ENCODE peak calls at places on chromosomes 4 and X, in six cellular contexts. One of them, this sample, is unnamed.

GRCh38 chrX:20988118-20988517 is 386.1 kb upstream of the CNKSR2 start:
- DNase-seq in NCI-H345: no peak
- DNase-seq in epithelial cell of esophagus: peak; percentile 37
- DNase-seq in ovary: no peak
- DNase-seq in stimulated activated naive CD8-positive, alpha-beta T cell treated with anti-CD3 and anti-CD28 coated beads, Interleukin-15, Interleukin-2, amounts not matched to agents 100 U/mL and 50 U/mL, for 24 hours: no peak
- DNase-seq in AG20443: no peak
- DNase-seq in this sample: no peak

GRCh38 chrX:672931-673330 is 42.3 kb downstream of the SHOX start:
- DNase-seq in epithelial cell of esophagus: no peak
- DNase-seq in AG20443: no peak
- DNase-seq in NCI-H345: no peak
- DNase-seq in ovary: no peak
- DNase-seq in stimulated activated naive CD8-positive, alpha-beta T cell treated with anti-CD3 and anti-CD28 coated beads, Interleukin-15, Interleukin-2, amounts not matched to agents 100 U/mL and 50 U/mL, for 24 hours: no peak
- DNase-seq in this sample: no peak

GRCh38 chrX:16666541-16666940 is 16.6 kb downstream of the S100G start:
- DNase-seq in ovary: no peak
- DNase-seq in epithelial cell of esophagus: no peak
- DNase-seq in AG20443: peak; percentile 44
- DNase-seq in stimulated activated naive CD8-positive, alpha-beta T cell treated with anti-CD3 and anti-CD28 coated beads, Interleukin-15, Interleukin-2, amounts not matched to agents 100 U/mL and 50 U/mL, for 24 hours: no peak
- DNase-seq in NCI-H345: no peak
- DNase-seq in this sample: no peak

GRCh38 chrX:37320541-37321203 is 28.5 kb upstream of the PRRG1 start:
- DNase-seq in AG20443: no peak
- DNase-seq in epithelial cell of esophagus: no peak
- DNase-seq in stimulated activated naive CD8-positive, alpha-beta T cell treated with anti-CD3 and anti-CD28 coated beads, Interleukin-15, Interleukin-2, amounts not matched to agents 100 U/mL and 50 U/mL, for 24 hours: no peak
- DNase-seq in ovary: no peak
- DNase-seq in NCI-H345: no peak
- DNase-seq in this sample: no peak

GRCh38 chr4:78566834-78567501 is 15.4 kb downstream of the ANXA3 start:
- DNase-seq in stimulated activated naive CD8-positive, alpha-beta T cell treated with anti-CD3 and anti-CD28 coated beads, Interleukin-15, Interleukin-2, amounts not matched to agents 100 U/mL and 50 U/mL, for 24 hours: no peak
- DNase-seq in NCI-H345: no peak
- DNase-seq in AG20443: no peak
- DNase-seq in epithelial cell of esophagus: no peak
- DNase-seq in ovary: no peak
- DNase-seq in this sample: no peak

GRCh38 chr4:151674804-151675290 is 86.0 kb downstream of the GATB start:
- DNase-seq in stimulated activated naive CD8-positive, alpha-beta T cell treated with anti-CD3 and anti-CD28 coated beads, Interleukin-15, Interleukin-2, amounts not matched to agents 100 U/mL and 50 U/mL, for 24 hours: no peak
- DNase-seq in epithelial cell of esophagus: peak; percentile 91
- DNase-seq in ovary: peak; percentile 80
- DNase-seq in NCI-H345: no peak
- DNase-seq in AG20443: peak; percentile 68
- DNase-seq in this sample: no peak

GRCh38 chr4:74284074-74284473 is 24.2 kb upstream of the EPGN start:
- DNase-seq in AG20443: peak; percentile 28
- DNase-seq in NCI-H345: no peak
- DNase-seq in epithelial cell of esophagus: peak; percentile 54
- DNase-seq in stimulated activated naive CD8-positive, alpha-beta T cell treated with anti-CD3 and anti-CD28 coated beads, Interleukin-15, Interleukin-2, amounts not matched to agents 100 U/mL and 50 U/mL, for 24 hours: no peak
- DNase-seq in ovary: no peak
- DNase-seq in this sample: no peak

GRCh38 chrX:74421181-74422028 is at the start of gene SLC16A2:
- DNase-seq in ovary: peak; percentile 73
- DNase-seq in AG20443: peak; percentile 70
- DNase-seq in NCI-H345: peak; percentile 47
- DNase-seq in stimulated activated naive CD8-positive, alpha-beta T cell treated with anti-CD3 and anti-CD28 coated beads, Interleukin-15, Interleukin-2, amounts not matched to agents 100 U/mL and 50 U/mL, for 24 hours: peak; percentile 38
- DNase-seq in epithelial cell of esophagus: peak; percentile 68
- DNase-seq in this sample: peak; percentile 81

GRCh38 chr4:166538491-166539005 is 665.5 kb downstream of the TLL1 start:
- DNase-seq in NCI-H345: no peak
- DNase-seq in epithelial cell of esophagus: peak; percentile 9
- DNase-seq in AG20443: no peak
- DNase-seq in ovary: no peak
- DNase-seq in stimulated activated naive CD8-positive, alpha-beta T cell treated with anti-CD3 and anti-CD28 coated beads, Interleukin-15, Interleukin-2, amounts not matched to agents 100 U/mL and 50 U/mL, for 24 hours: no peak
- DNase-seq in this sample: no peak

GRCh38 chr4:24470681-24471622 is 113.4 kb downstream of the DHX15 start:
- DNase-seq in epithelial cell of esophagus: peak; percentile 32
- DNase-seq in ovary: peak; percentile 60
- DNase-seq in stimulated activated naive CD8-positive, alpha-beta T cell treated with anti-CD3 and anti-CD28 coated beads, Interleukin-15, Interleukin-2, amounts not matched to agents 100 U/mL and 50 U/mL, for 24 hours: peak; percentile 26
- DNase-seq in NCI-H345: peak; percentile 38
- DNase-seq in AG20443: peak; percentile 62
- DNase-seq in this sample: no peak

GRCh38 chr4:86233681-86234080 is 126.2 kb downstream of the MAPK10 start:
- DNase-seq in ovary: no peak
- DNase-seq in stimulated activated naive CD8-positive, alpha-beta T cell treated with anti-CD3 and anti-CD28 coated beads, Interleukin-15, Interleukin-2, amounts not matched to agents 100 U/mL and 50 U/mL, for 24 hours: no peak
- DNase-seq in epithelial cell of esophagus: peak; percentile 73
- DNase-seq in AG20443: peak; percentile 55
- DNase-seq in NCI-H345: no peak
- DNase-seq in this sample: no peak

GRCh38 chr4:8238515-8239053 is 31.0 kb upstream of the HTRA3 start:
- DNase-seq in ovary: no peak
- DNase-seq in epithelial cell of esophagus: no peak
- DNase-seq in stimulated activated naive CD8-positive, alpha-beta T cell treated with anti-CD3 and anti-CD28 coated beads, Interleukin-15, Interleukin-2, amounts not matched to agents 100 U/mL and 50 U/mL, for 24 hours: no peak
- DNase-seq in AG20443: peak; percentile 54
- DNase-seq in NCI-H345: peak; percentile 21
- DNase-seq in this sample: no peak

GRCh38 chr4:6633091-6633906 is 7.2 kb upstream of the MRFAP1 start:
- DNase-seq in stimulated activated naive CD8-positive, alpha-beta T cell treated with anti-CD3 and anti-CD28 coated beads, Interleukin-15, Interleukin-2, amounts not matched to agents 100 U/mL and 50 U/mL, for 24 hours: no peak
- DNase-seq in AG20443: no peak
- DNase-seq in NCI-H345: peak; percentile 53
- DNase-seq in ovary: no peak
- DNase-seq in epithelial cell of esophagus: peak; percentile 65
- DNase-seq in this sample: no peak

GRCh38 chr4:151627491-151627890 is 133.3 kb downstream of the GATB start:
- DNase-seq in ovary: no peak
- DNase-seq in stimulated activated naive CD8-positive, alpha-beta T cell treated with anti-CD3 and anti-CD28 coated beads, Interleukin-15, Interleukin-2, amounts not matched to agents 100 U/mL and 50 U/mL, for 24 hours: no peak
- DNase-seq in epithelial cell of esophagus: peak; percentile 63
- DNase-seq in AG20443: peak; percentile 22
- DNase-seq in NCI-H345: no peak
- DNase-seq in this sample: no peak

GRCh38 chr4:138938371-138938699 is 77.2 kb upstream of the NOCT start:
- DNase-seq in ovary: no peak
- DNase-seq in stimulated activated naive CD8-positive, alpha-beta T cell treated with anti-CD3 and anti-CD28 coated beads, Interleukin-15, Interleukin-2, amounts not matched to agents 100 U/mL and 50 U/mL, for 24 hours: no peak
- DNase-seq in NCI-H345: peak; percentile 11
- DNase-seq in epithelial cell of esophagus: peak; percentile 65
- DNase-seq in AG20443: peak; percentile 57
- DNase-seq in this sample: no peak

GRCh38 chrX:119667111-119667928 is 25.6 kb downstream of the SEPTIN6 start:
- DNase-seq in epithelial cell of esophagus: no peak
- DNase-seq in ovary: peak; percentile 56
- DNase-seq in NCI-H345: no peak
- DNase-seq in AG20443: no peak
- DNase-seq in stimulated activated naive CD8-positive, alpha-beta T cell treated with anti-CD3 and anti-CD28 coated beads, Interleukin-15, Interleukin-2, amounts not matched to agents 100 U/mL and 50 U/mL, for 24 hours: no peak
- DNase-seq in this sample: no peak

GRCh38 chr4:113784497-113785254 is 23.1 kb upstream of the CAMK2D start:
- DNase-seq in stimulated activated naive CD8-positive, alpha-beta T cell treated with anti-CD3 and anti-CD28 coated beads, Interleukin-15, Interleukin-2, amounts not matched to agents 100 U/mL and 50 U/mL, for 24 hours: no peak
- DNase-seq in ovary: no peak
- DNase-seq in AG20443: peak; percentile 76
- DNase-seq in epithelial cell of esophagus: peak; percentile 94
- DNase-seq in NCI-H345: no peak
- DNase-seq in this sample: no peak

GRCh38 chr4:86358176-86358701 is 1.6 kb downstream of the MAPK10 start:
- DNase-seq in ovary: no peak
- DNase-seq in stimulated activated naive CD8-positive, alpha-beta T cell treated with anti-CD3 and anti-CD28 coated beads, Interleukin-15, Interleukin-2, amounts not matched to agents 100 U/mL and 50 U/mL, for 24 hours: no peak
- DNase-seq in AG20443: no peak
- DNase-seq in NCI-H345: peak; percentile 10
- DNase-seq in epithelial cell of esophagus: no peak
- DNase-seq in this sample: no peak

GRCh38 chrX:6095469-6095868 is 133.2 kb downstream of the NLGN4X start:
- DNase-seq in stimulated activated naive CD8-positive, alpha-beta T cell treated with anti-CD3 and anti-CD28 coated beads, Interleukin-15, Interleukin-2, amounts not matched to agents 100 U/mL and 50 U/mL, for 24 hours: no peak
- DNase-seq in NCI-H345: no peak
- DNase-seq in epithelial cell of esophagus: peak; percentile 10
- DNase-seq in ovary: no peak
- DNase-seq in AG20443: no peak
- DNase-seq in this sample: no peak

GRCh38 chrX:13471269-13471668 is 98.1 kb upstream of the EGFL6 start:
- DNase-seq in ovary: no peak
- DNase-seq in stimulated activated naive CD8-positive, alpha-beta T cell treated with anti-CD3 and anti-CD28 coated beads, Interleukin-15, Interleukin-2, amounts not matched to agents 100 U/mL and 50 U/mL, for 24 hours: no peak
- DNase-seq in NCI-H345: no peak
- DNase-seq in epithelial cell of esophagus: no peak
- DNase-seq in AG20443: no peak
- DNase-seq in this sample: no peak

GRCh38 chr4:77045490-77045889 is 30.3 kb downstream of the CCNI start:
- DNase-seq in stimulated activated naive CD8-positive, alpha-beta T cell treated with anti-CD3 and anti-CD28 coated beads, Interleukin-15, Interleukin-2, amounts not matched to agents 100 U/mL and 50 U/mL, for 24 hours: no peak
- DNase-seq in epithelial cell of esophagus: peak; percentile 21
- DNase-seq in NCI-H345: no peak
- DNase-seq in ovary: no peak
- DNase-seq in AG20443: no peak
- DNase-seq in this sample: no peak

GRCh38 chr4:37008199-37008598 is 236.3 kb upstream of the NWD2 start:
- DNase-seq in ovary: no peak
- DNase-seq in AG20443: no peak
- DNase-seq in NCI-H345: peak; percentile 79
- DNase-seq in epithelial cell of esophagus: peak; percentile 79
- DNase-seq in stimulated activated naive CD8-positive, alpha-beta T cell treated with anti-CD3 and anti-CD28 coated beads, Interleukin-15, Interleukin-2, amounts not matched to agents 100 U/mL and 50 U/mL, for 24 hours: no peak
- DNase-seq in this sample: no peak

GRCh38 chrX:31036895-31037294 is 34.9 kb downstream of the FTHL17 start:
- DNase-seq in stimulated activated naive CD8-positive, alpha-beta T cell treated with anti-CD3 and anti-CD28 coated beads, Interleukin-15, Interleukin-2, amounts not matched to agents 100 U/mL and 50 U/mL, for 24 hours: peak; percentile 4
- DNase-seq in ovary: peak; percentile 35
- DNase-seq in epithelial cell of esophagus: peak; percentile 46
- DNase-seq in AG20443: peak; percentile 60
- DNase-seq in NCI-H345: peak; percentile 17
- DNase-seq in this sample: peak; percentile 64

GRCh38 chrX:123525131-123525725 is 207.6 kb downstream of the THOC2 start:
- DNase-seq in stimulated activated naive CD8-positive, alpha-beta T cell treated with anti-CD3 and anti-CD28 coated beads, Interleukin-15, Interleukin-2, amounts not matched to agents 100 U/mL and 50 U/mL, for 24 hours: no peak
- DNase-seq in ovary: no peak
- DNase-seq in AG20443: no peak
- DNase-seq in epithelial cell of esophagus: peak; percentile 15
- DNase-seq in NCI-H345: no peak
- DNase-seq in this sample: no peak

GRCh38 chr4:176001171-176002006 is 64.3 kb upstream of the WDR17 start:
- DNase-seq in ovary: peak; percentile 34
- DNase-seq in NCI-H345: no peak
- DNase-seq in AG20443: peak; percentile 22
- DNase-seq in epithelial cell of esophagus: peak; percentile 22
- DNase-seq in stimulated activated naive CD8-positive, alpha-beta T cell treated with anti-CD3 and anti-CD28 coated beads, Interleukin-15, Interleukin-2, amounts not matched to agents 100 U/mL and 50 U/mL, for 24 hours: no peak
- DNase-seq in this sample: no peak

GRCh38 chrX:109393859-109394258 is 88.0 kb downstream of the GUCY2F start:
- DNase-seq in ovary: no peak
- DNase-seq in stimulated activated naive CD8-positive, alpha-beta T cell treated with anti-CD3 and anti-CD28 coated beads, Interleukin-15, Interleukin-2, amounts not matched to agents 100 U/mL and 50 U/mL, for 24 hours: no peak
- DNase-seq in NCI-H345: no peak
- DNase-seq in AG20443: no peak
- DNase-seq in epithelial cell of esophagus: peak; percentile 9
- DNase-seq in this sample: no peak

GRCh38 chrX:120468071-120468470 is 1.0 kb downstream of the LAMP2 start:
- DNase-seq in epithelial cell of esophagus: no peak
- DNase-seq in AG20443: no peak
- DNase-seq in NCI-H345: no peak
- DNase-seq in ovary: no peak
- DNase-seq in stimulated activated naive CD8-positive, alpha-beta T cell treated with anti-CD3 and anti-CD28 coated beads, Interleukin-15, Interleukin-2, amounts not matched to agents 100 U/mL and 50 U/mL, for 24 hours: no peak
- DNase-seq in this sample: no peak

This sample was measured in tibial artery.